ENCODE peak calls at places on chromosomes 3 and 15, in seven cellular contexts. P is PC-9, F is HCT116, S is GM23248, I is PC-3, Y is MM.1S, E is GM23338. U is an unnamed sample.

GRCh38 chr3:71514621-71515020 is 68.9 kb downstream of the FOXP1 start:
- DNase-seq in P (no peak), F (no peak), S (peak; percentile 49), I (peak; percentile 75), Y (no peak), E (no peak), U (no peak)

GRCh38 chr15:59685737-59686297 is 3.3 kb downstream of the BNIP2 start:
- DNase-seq in P (no peak), F (no peak), S (peak; percentile 56), I (no peak), Y (no peak), E (no peak), U (no peak)

GRCh38 chr3:104696470-104696869 is 670.2 kb upstream of the ALCAM start:
- DNase-seq in P (no peak), F (no peak), S (no peak), I (no peak), Y (no peak), E (peak; percentile 27), U (no peak)

GRCh38 chr3:33113772-33114621 is at the start of gene CRTAP:
- DNase-seq in P (peak; percentile 96), F (peak; percentile 88), S (peak; percentile 95), I (peak; percentile 93), Y (peak; percentile 93), E (peak; percentile 94), U (peak; percentile 98)

GRCh38 chr3:31291818-31292217 is 240.9 kb upstream of the STT3B start:
- DNase-seq in P (no peak), F (no peak), S (no peak), I (peak; percentile 88), Y (no peak), E (no peak), U (no peak)

GRCh38 chr15:98525625-98526024 is 122.7 kb upstream of the IGF1R start:
- DNase-seq in P (no peak), F (no peak), S (peak; percentile 22), I (no peak), Y (no peak), E (peak; percentile 67), U (no peak)

GRCh38 chr15:34239151-34239761 is 14.4 kb downstream of the EMC4 start:
- DNase-seq in P (peak; percentile 58), F (peak; percentile 67), S (peak; percentile 93), I (peak; percentile 99), Y (no peak), E (peak; percentile 7), U (no peak)

GRCh38 chr15:85755942-85756341 is 38.8 kb downstream of the KLHL25 start:
- DNase-seq in P (no peak), F (no peak), S (no peak), I (no peak), Y (no peak), E (no peak), U (no peak)

GRCh38 chr3:100073555-100074307 is 40.6 kb downstream of the FILIP1L start:
- DNase-seq in P (no peak), F (no peak), S (no peak), I (no peak), Y (no peak), E (peak; percentile 58), U (no peak)

GRCh38 chr15:93239993-93240392 is 151.0 kb upstream of the RGMA start:
- DNase-seq in P (no peak), F (no peak), S (no peak), I (no peak), Y (no peak), E (no peak), U (no peak)

GRCh38 chr15:88800026-88800425 is 3.2 kb upstream of the ACAN start:
- DNase-seq in P (no peak), F (no peak), S (peak; percentile 53), I (peak; percentile 86), Y (no peak), E (no peak), U (no peak)

GRCh38 chr15:101445562-101446526 is 43.7 kb downstream of the PCSK6 start:
- DNase-seq in P (no peak), F (no peak), S (peak; percentile 86), I (peak; percentile 84), Y (no peak), E (no peak), U (no peak)

GRCh38 chr15:92652576-92652966 is 3.0 kb downstream of the FAM174B start:
- DNase-seq in P (peak; percentile 61), F (no peak), S (no peak), I (peak; percentile 38), Y (no peak), E (no peak), U (no peak)

GRCh38 chr15:41933771-41934170 is 38.6 kb downstream of the EHD4 start:
- DNase-seq in P (peak; percentile 61), F (peak; percentile 61), S (peak; percentile 81), I (peak; percentile 88), Y (no peak), E (no peak), U (no peak)

GRCh38 chr3:98359993-98360675 is 6.5 kb downstream of the OR5K4 start:
- DNase-seq in P (peak; percentile 9), F (peak; percentile 21), S (no peak), I (peak; percentile 65), Y (peak; percentile 83), E (peak; percentile 21), U (no peak)

GRCh38 chr3:145457825-145458552 is 703.0 kb downstream of the PLOD2 start:
- DNase-seq in P (no peak), F (no peak), S (no peak), I (no peak), Y (no peak), E (no peak), U (no peak)

GRCh38 chr3:98662699-98663098 is 69.3 kb upstream of the CPOX start:
- DNase-seq in P (no peak), F (no peak), S (no peak), I (no peak), Y (no peak), E (no peak), U (no peak)

GRCh38 chr3:42545284-42545900 is 36.4 kb downstream of the SEC22C start:
- DNase-seq in P (no peak), F (no peak), S (no peak), I (no peak), Y (no peak), E (no peak), U (no peak)

GRCh38 chr3:110881069-110881468 is 190.5 kb upstream of the NECTIN3 start:
- DNase-seq in P (peak; percentile 3), F (peak; percentile 24), S (peak; percentile 13), I (peak; percentile 64), Y (peak; percentile 96), E (peak; percentile 56), U (no peak)

GRCh38 chr15:98776607-98777281 is 128.4 kb downstream of the IGF1R start:
- DNase-seq in P (no peak), F (no peak), S (peak; percentile 59), I (no peak), Y (peak; percentile 72), E (no peak), U (no peak)

GRCh38 chr3:111045564-111045963 is 26.1 kb upstream of the NECTIN3 start:
- DNase-seq in P (no peak), F (no peak), S (peak; percentile 2), I (no peak), Y (no peak), E (no peak), U (no peak)

GRCh38 chr15:33912326-33912725 is 56.0 kb upstream of the CHRM5 start:
- DNase-seq in P (no peak), F (no peak), S (no peak), I (no peak), Y (no peak), E (no peak), U (no peak)

GRCh38 chr15:53384417-53384816 is 375.0 kb downstream of the WDR72 start:
- DNase-seq in P (no peak), F (no peak), S (no peak), I (peak; percentile 21), Y (no peak), E (peak; percentile 2), U (peak; percentile 70)

GRCh38 chr3:120532969-120533368 is 63.2 kb upstream of the NDUFB4 start:
- DNase-seq in P (no peak), F (no peak), S (no peak), I (no peak), Y (no peak), E (no peak), U (no peak)

GRCh38 chr3:120536642-120537041 is 59.5 kb upstream of the NDUFB4 start:
- DNase-seq in P (no peak), F (no peak), S (no peak), I (no peak), Y (no peak), E (no peak), U (no peak)
- H3K4me1 ChIP-seq in P (no peaks in the 10 kb centered on the region), F (no peaks in the 10 kb centered on the region), S (no peaks in the 10 kb centered on the region), I (no peaks in the 10 kb centered on the region), Y (no peaks in the 10 kb centered on the region), E (no peaks in the 10 kb centered on the region), U (no peaks in the 10 kb centered on the region)

DNA sequence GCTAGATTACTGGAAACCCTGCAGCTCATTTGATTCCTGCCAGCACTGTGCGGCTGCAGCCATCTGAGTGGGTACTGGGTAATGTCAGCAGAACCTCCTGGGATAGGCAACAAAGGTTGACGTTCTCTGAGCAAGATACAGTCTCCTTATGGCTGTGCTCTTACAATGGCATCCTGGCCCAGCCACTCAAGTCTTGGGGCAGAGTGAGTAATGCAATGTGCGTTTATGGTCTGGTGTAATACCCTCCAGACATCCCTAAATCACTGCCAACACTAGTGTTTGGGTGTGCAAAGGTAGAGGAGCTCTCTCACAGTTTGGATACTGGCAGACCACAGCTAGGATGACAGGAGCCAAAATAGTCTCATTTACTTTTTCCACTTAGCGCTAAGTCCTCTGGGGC is 775.8 kb downstream of the ZNF385D start:
- DNase-seq in P (no peak), F (no peak), S (peak; percentile 57), I (no peak), Y (no peak), E (no peak), U (no peak)
- H3K4me3 ChIP-seq in P (no peak overlapping the region), F (no peak overlapping the region), S (no peak overlapping the region), I (no peak overlapping the region), Y (no peak overlapping the region), E (no peak overlapping the region), U (no peak overlapping the region)

DNA sequence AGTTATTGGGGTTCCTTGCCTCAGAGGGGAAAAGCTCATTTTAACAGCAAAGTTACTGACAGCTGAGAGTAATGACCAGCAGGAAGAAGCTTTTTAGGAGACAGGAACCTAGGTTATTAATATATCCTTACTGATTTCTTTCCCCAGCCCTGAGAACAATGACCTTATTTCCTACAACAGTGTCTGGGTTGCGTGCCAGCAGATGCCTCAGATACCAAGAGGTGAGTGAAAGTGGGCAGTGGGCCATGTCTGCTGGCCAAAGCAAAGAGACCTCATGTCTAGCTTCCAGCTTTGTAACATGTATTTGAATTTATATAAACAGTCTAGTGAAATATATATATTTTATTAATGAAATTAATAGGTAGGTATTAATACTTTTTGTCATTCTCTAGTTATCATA is 5.0 kb downstream of the CCNDBP1 start:
- DNase-seq in P (no peak), F (no peak), S (no peak), I (no peak), Y (no peak), E (no peak), U (no peak)
- H3K9me2 ChIP-seq in P (no peaks in the 10 kb centered on the region), F (no peaks in the 10 kb centered on the region), S (no peaks in the 10 kb centered on the region), I (no peaks in the 10 kb centered on the region), Y (no peaks in the 10 kb centered on the region), E (no peaks in the 10 kb centered on the region), U (no peaks in the 10 kb centered on the region)

DNA sequence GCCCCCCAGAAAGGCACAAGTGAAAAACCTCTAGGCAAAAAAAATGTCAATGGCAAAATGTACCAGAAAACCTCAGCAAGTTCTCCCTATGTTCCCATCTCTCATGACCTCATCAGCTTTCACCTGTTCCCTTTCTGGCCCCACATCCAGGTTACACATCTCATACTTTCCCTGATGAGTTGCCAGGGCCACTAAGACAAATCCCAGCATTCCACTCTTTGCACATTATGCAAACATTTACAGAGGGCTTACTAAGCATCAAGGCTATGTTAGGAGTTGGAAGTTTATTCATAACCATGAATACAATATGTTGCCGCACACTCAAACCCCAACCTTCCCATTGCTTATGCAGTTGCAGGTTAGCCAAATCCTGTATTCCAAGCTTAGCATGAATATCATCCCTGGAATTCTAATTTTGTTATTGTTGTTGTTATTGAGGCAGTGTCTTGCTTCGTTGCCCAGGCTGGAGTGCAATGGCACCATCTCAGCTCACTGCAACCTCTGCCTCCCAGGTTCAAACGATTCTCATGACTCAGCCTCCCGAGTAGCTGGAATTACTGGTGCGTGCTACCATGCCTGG is 129.3 kb upstream of the UBE2E2 start:
- DNase-seq in P (no peak), F (no peak), S (no peak), I (peak; percentile 72), Y (no peak), E (no peak), U (no peak)
- H3K4me1 ChIP-seq in P (no peaks in the 10 kb centered on the region), F (no peaks in the 10 kb centered on the region), S (no peaks in the 10 kb centered on the region), I (peaks cover 5% of the 10 kb centered on the region), Y (peaks cover 18% of the 10 kb centered on the region), E (peaks cover 20% of the 10 kb centered on the region), U (no peaks in the 10 kb centered on the region)

U was measured in Karpas-422.